ENCODE peak calls at places on chromosomes 2 and 18, in eight cellular contexts. N is endothelial cell, G is coronary artery, V is neural crest cell, U is HFF-Myc, C is colonic mucosa, X is GM12865, M is PC-3. Q is an unnamed sample.

GRCh38 chr18:28332071-28332470 is 155.1 kb upstream of the CDH2 start:
- DNase-seq in G (no peak), M (no peak), N (no peak), X (no peak), V (no peak), U (no peak), C (no peak), Q (no peak)

GRCh38 chr2:230665263-230665691 is 47.4 kb upstream of the CAB39 start:
- DNase-seq in N (no peak), U (no peak), M (no peak), G (no peak), V (no peak), X (peak; percentile 81), C (no peak), Q (no peak)

GRCh38 chr2:126664234-126664633 is 8.3 kb downstream of the GYPC start:
- DNase-seq in U (no peak), X (peak; percentile 91), N (no peak), V (no peak), G (no peak), M (no peak), C (no peak), Q (no peak)

GRCh38 chr2:172148246-172148645 is 45.5 kb upstream of the DLX2 start:
- DNase-seq in M (no peak), C (no peak), N (no peak), X (no peak), G (no peak), U (no peak), V (no peak), Q (no peak)

GRCh38 chr18:13216092-13216582 is 2.4 kb upstream of the LDLRAD4 start:
- DNase-seq in X (peak; percentile 39), U (peak; percentile 27), V (peak; percentile 21), M (peak; percentile 68), G (peak; percentile 89), C (peak; percentile 87), N (peak; percentile 58), Q (no peak)

GRCh38 chr2:22002066-22002465 is 878.3 kb downstream of the TDRD15 start:
- DNase-seq in X (no peak), G (no peak), C (no peak), M (no peak), N (no peak), U (no peak), V (no peak), Q (no peak)

GRCh38 chr2:11669454-11670291 is at the start of gene NTSR2:
- DNase-seq in M (no peak), X (no peak), G (no peak), C (peak; percentile 33), U (no peak), N (peak; percentile 77), V (peak; percentile 59), Q (no peak)

GRCh38 chr2:147806846-147807245 is 38.0 kb upstream of the ACVR2A start:
- DNase-seq in G (no peak), C (no peak), N (no peak), X (no peak), M (peak; percentile 33), V (no peak), U (no peak), Q (no peak)

GRCh38 chr2:53632714-53633113 is 134.9 kb upstream of the CHAC2 start:
- DNase-seq in U (no peak), G (no peak), M (peak; percentile 10), C (no peak), X (no peak), V (no peak), N (no peak), Q (no peak)

GRCh38 chr2:217370391-217370790 is 510.5 kb upstream of the TNP1 start:
- DNase-seq in X (no peak), C (no peak), G (no peak), V (no peak), N (no peak), U (peak; percentile 59), M (peak; percentile 96), Q (no peak)

GRCh38 chr2:73859721-73860586 is 31.2 kb downstream of the STAMBP start:
- DNase-seq in G (no peak), U (peak; percentile 74), V (no peak), M (peak; percentile 90), X (no peak), C (no peak), N (no peak), Q (no peak)

GRCh38 chr2:137942785-137943034 is 21.6 kb upstream of the HNMT start:
- DNase-seq in M (no peak), U (no peak), N (no peak), X (no peak), C (no peak), V (no peak), G (no peak), Q (no peak)

GRCh38 chr2:105933906-105934305 is 189.2 kb downstream of the NCK2 start:
- DNase-seq in G (no peak), V (no peak), C (no peak), U (no peak), N (no peak), X (no peak), M (no peak), Q (no peak)

DNA sequence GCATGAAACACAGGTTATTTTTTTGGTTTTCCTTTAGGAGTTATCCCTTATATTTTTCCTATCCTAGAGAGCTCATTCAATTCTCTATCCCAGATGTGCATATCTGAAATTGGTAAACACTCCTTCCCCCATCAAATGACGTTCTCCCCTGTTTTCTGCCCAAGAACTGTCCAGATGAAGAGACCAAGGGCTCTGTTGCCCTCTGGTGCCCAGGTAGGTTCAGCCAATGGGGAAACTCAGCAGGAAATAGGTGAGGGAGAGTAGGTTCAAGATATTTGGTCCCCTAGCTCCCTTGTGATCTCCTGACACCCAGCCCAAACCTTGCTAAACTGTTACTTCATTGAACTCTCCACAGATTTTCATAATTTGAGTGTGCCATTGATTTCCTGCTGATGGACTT is 14.1 kb upstream of the INO80C start:
- DNase-seq in G (peak; percentile 12), M (peak; percentile 3), X (peak; percentile 27), N (no peak), U (no peak), V (no peak), C (peak; percentile 9), Q (peak; percentile 2)
- TF ChIP-seq CTCF in G (no peak), M (peak; percentile 35), X (peak; percentile 26), N (no peak), U (peak; percentile 7), V (no peak), C (peak; percentile 15), Q (no peak)

GRCh38 chr2:160882906-160883305 is 277.3 kb upstream of the TANK start:
- DNase-seq in G (no peak), X (no peak), V (no peak), C (no peak), U (no peak), N (no peak), M (no peak), Q (no peak)
- TF ChIP-seq CTCF in G (no peak), X (no peak), V (no peak), C (no peak), U (no peak), N (no peak), M (no peak), Q (no peak)

GRCh38 chr2:51424418-51424817 is 392.5 kb upstream of the NRXN1 start:
- DNase-seq in G (no peak), N (no peak), V (no peak), C (no peak), X (no peak), U (no peak), M (peak; percentile 32), Q (no peak)
- TF ChIP-seq CTCF in G (no peak), N (no peak), V (peak; percentile 28), C (no peak), X (no peak), U (no peak), M (peak; percentile 49), Q (peak; percentile 15)

GRCh38 chr18:48819276-48819675 is 131.5 kb downstream of the SMAD7 start:
- DNase-seq in M (no peak), U (no peak), X (no peak), N (peak; percentile 3), G (no peak), V (no peak), C (no peak), Q (peak; percentile 50)
- TF ChIP-seq CTCF in M (no peak), U (no peak), X (no peak), N (no peak), G (no peak), V (no peak), C (no peak), Q (no peak)

DNA sequence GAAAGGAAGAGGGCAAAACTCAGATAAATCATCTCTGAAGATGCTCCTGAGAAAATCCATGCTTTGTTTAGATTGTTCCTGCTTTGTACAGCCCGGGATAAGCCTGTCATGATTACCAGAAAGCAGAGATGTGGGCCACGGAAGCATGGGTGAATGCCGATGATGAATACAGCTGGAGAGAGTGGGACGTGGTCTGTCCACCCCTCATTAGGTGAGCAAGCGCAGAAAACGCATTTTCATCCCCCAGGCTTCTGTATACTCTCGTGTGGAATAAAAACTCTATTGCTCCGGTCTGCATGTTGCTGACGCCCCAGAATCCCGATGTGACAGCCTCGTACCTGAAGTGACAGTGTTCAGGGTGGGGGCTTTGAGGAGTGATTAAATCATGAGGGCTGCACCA is 52.0 kb upstream of the SALL3 start:
- DNase-seq in N (no peak), X (no peak), V (no peak), C (no peak), G (no peak), U (no peak), M (no peak), Q (no peak)
- TF ChIP-seq CTCF in N (no peak), X (no peak), V (no peak), C (no peak), G (no peak), U (no peak), M (no peak), Q (no peak)